ENCODE peak calls at places on chromosome 13, in nine cellular contexts. G, V, Z, R, P, N, J, S and B are unnamed samples.

GRCh38 chr13:26061947-26062346 is 10.1 kb upstream of the SHISA2 start:
- DNase-seq in J (peak; percentile 75), R (no peak), P (no peak), G (no peak), S (no peak), V (peak; percentile 94), N (peak; percentile 9), Z (no peak), B (peak; percentile 63)

GRCh38 chr13:110914293-110915056 is 394 bp downstream of the ANKRD10 start:
- DNase-seq in N (no peak), S (peak; percentile 78), R (peak; percentile 91), V (peak; percentile 76), G (peak; percentile 78), Z (peak; percentile 75), P (peak; percentile 81), J (peak; percentile 85), B (peak; percentile 72)

GRCh38 chr13:113075711-113076110 is 29.9 kb upstream of the F7 start:
- DNase-seq in Z (no peak), N (no peak), P (no peak), S (no peak), J (no peak), R (peak; percentile 11), G (no peak), V (no peak), B (no peak)

GRCh38 chr13:37226966-37227365 is 121.5 kb upstream of the CSNK1A1L start:
- DNase-seq in V (peak; percentile 40), N (peak; percentile 50), P (no peak), G (no peak), R (no peak), J (no peak), S (no peak), Z (no peak), B (no peak)

GRCh38 chr13:93635687-93636086 is 409.1 kb downstream of the GPC6 start:
- DNase-seq in S (no peak), V (peak; percentile 63), R (no peak), J (peak; percentile 71), Z (no peak), N (no peak), G (no peak), P (no peak), B (peak; percentile 74)

GRCh38 chr13:100382787-100383186 is 205.8 kb downstream of the GGACT start:
- DNase-seq in V (peak; percentile 69), Z (no peak), R (no peak), J (no peak), P (no peak), N (no peak), G (no peak), S (no peak), B (no peak)

GRCh38 chr13:24220086-24220703 is 59.7 kb downstream of the SPATA13 start:
- DNase-seq in R (no peak), N (peak; percentile 13), V (peak; percentile 93), J (peak; percentile 81), P (peak; percentile 63), G (no peak), Z (peak; percentile 76), S (peak; percentile 38), B (peak; percentile 79)

GRCh38 chr13:102610296-102610895 is 13.6 kb downstream of the TPP2 start:
- DNase-seq in Z (no peak), J (no peak), R (no peak), N (no peak), V (no peak), G (no peak), S (no peak), P (no peak), B (no peak)

GRCh38 chr13:24075137-24075975 is 85.2 kb upstream of the SPATA13 start:
- DNase-seq in V (no peak), S (no peak), N (no peak), J (no peak), P (no peak), Z (no peak), G (no peak), R (no peak), B (no peak)

GRCh38 chr13:72884111-72884510 is 102.2 kb downstream of the PIBF1 start:
- DNase-seq in J (no peak), S (no peak), R (no peak), Z (no peak), V (no peak), P (no peak), N (no peak), G (no peak), B (no peak)

GRCh38 chr13:89969996-89970709 is 1377.3 kb upstream of the MIR17HG start:
- DNase-seq in V (peak; percentile 71), G (no peak), Z (no peak), R (no peak), P (no peak), J (no peak), S (no peak), N (no peak), B (peak; percentile 5)